ENCODE peak calls at places on chromosomes 13 and 19, in five cellular contexts. N is activated CD4-positive, alpha-beta T cell treated with anti-CD3 and anti-CD28 coated beads, Interleukin-2, amount 50 U/mL, for 4 hours; T is BJ; C is mucosa of descending colon; F is NCI-H345. Y is an unnamed sample.

GRCh38 chr19:36986601-36987000 is 70.5 kb downstream of the ZNF568 start:
- DNase-seq in T (no peak), F (peak; percentile 89), N (no peak), C (no peak), Y (no peak)

GRCh38 chr13:23510979-23511735 is 59.1 kb upstream of the TNFRSF19 start:
- DNase-seq in T (no peak), N (no peak), F (peak; percentile 12), C (no peak), Y (no peak)

GRCh38 chr13:73715114-73715909 is 418.9 kb downstream of the KLF12 start:
- DNase-seq in C (no peak), T (no peak), F (no peak), N (peak; percentile 37), Y (no peak)

GRCh38 chr13:36339600-36340155 is 6.5 kb downstream of the SPART start:
- DNase-seq in C (no peak), N (no peak), T (no peak), F (no peak), Y (no peak)

GRCh38 chr13:102100234-102100633 is 301.6 kb downstream of the FGF14 start:
- DNase-seq in T (no peak), F (no peak), N (no peak), C (no peak), Y (no peak)

GRCh38 chr13:44155422-44156293 is 218.0 kb upstream of the SERP2 start:
- DNase-seq in T (peak; percentile 26), F (no peak), N (no peak), C (peak; percentile 55), Y (no peak)

GRCh38 chr13:93316848-93317247 is 90.2 kb downstream of the GPC6 start:
- DNase-seq in N (no peak), T (no peak), C (no peak), F (no peak), Y (no peak)

GRCh38 chr13:59247166-59247565 is 916.6 kb downstream of the DIAPH3 start:
- DNase-seq in F (peak; percentile 3), N (no peak), T (no peak), C (no peak), Y (no peak)

GRCh38 chr13:33262069-33262487 is 23.5 kb downstream of the STARD13 start:
- DNase-seq in N (no peak), C (peak; percentile 56), T (no peak), F (peak; percentile 46), Y (no peak)

GRCh38 chr19:45922281-45922680 is 7.7 kb upstream of the NANOS2 start:
- DNase-seq in F (no peak), N (no peak), T (no peak), C (no peak), Y (no peak)

GRCh38 chr19:3096902-3097326 is 2.8 kb downstream of the GNA11 start:
- DNase-seq in C (peak; percentile 62), T (no peak), F (no peak), N (no peak), Y (peak; percentile 55)

GRCh38 chr13:113092776-113093579 is 12.6 kb upstream of the F7 start:
- DNase-seq in N (no peak), F (no peak), C (peak; percentile 25), T (no peak), Y (no peak)